ENCODE peak calls at places on chromosomes 7 and 10, in six cellular contexts. One of them, this sample, is unnamed.

GRCh38 chr7:134553976-134554375 is 5.1 kb downstream of the AKR1B15 start:
- DNase-seq in heart right ventricle: no peak
- DNase-seq in CD8-positive, alpha-beta T cell: no peak
- DNase-seq in GM13977: peak
- DNase-seq in astrocyte: no peak
- DNase-seq in BJ: no peak
- DNase-seq in this sample: no peak

GRCh38 chr7:133836666-133837065 is 290.5 kb upstream of the LRGUK start:
- DNase-seq in heart right ventricle: no peak
- DNase-seq in astrocyte: no peak
- DNase-seq in BJ: no peak
- DNase-seq in GM13977: no peak
- DNase-seq in CD8-positive, alpha-beta T cell: no peak
- DNase-seq in this sample: no peak

GRCh38 chr7:102122026-102122425 is 164.6 kb upstream of the SH2B2 start:
- DNase-seq in CD8-positive, alpha-beta T cell: no peak
- DNase-seq in BJ: peak
- DNase-seq in astrocyte: peak
- DNase-seq in GM13977: peak
- DNase-seq in heart right ventricle: no peak
- DNase-seq in this sample: no peak

GRCh38 chr10:117631276-117632151 is 89.0 kb downstream of the EMX2 start:
- DNase-seq in heart right ventricle: peak
- DNase-seq in astrocyte: no peak
- DNase-seq in GM13977: no peak
- DNase-seq in BJ: no peak
- DNase-seq in CD8-positive, alpha-beta T cell: no peak
- DNase-seq in this sample: no peak

GRCh38 chr10:131948501-131948900 is 33.2 kb downstream of the BNIP3 start:
- DNase-seq in BJ: no peak
- DNase-seq in astrocyte: no peak
- DNase-seq in GM13977: no peak
- DNase-seq in CD8-positive, alpha-beta T cell: no peak
- DNase-seq in heart right ventricle: no peak
- DNase-seq in this sample: no peak

GRCh38 chr10:77279207-77279606 is 358.4 kb downstream of the KCNMA1 start:
- DNase-seq in BJ: no peak
- DNase-seq in GM13977: no peak
- DNase-seq in astrocyte: peak
- DNase-seq in heart right ventricle: no peak
- DNase-seq in CD8-positive, alpha-beta T cell: peak
- DNase-seq in this sample: no peak

GRCh38 chr10:42990721-42991441 is 86.0 kb upstream of the RET start:
- DNase-seq in heart right ventricle: no peak
- DNase-seq in astrocyte: no peak
- DNase-seq in GM13977: no peak
- DNase-seq in BJ: no peak
- DNase-seq in CD8-positive, alpha-beta T cell: no peak
- DNase-seq in this sample: no peak

GRCh38 chr7:27147211-27148030 is at the start of gene HOXA6:
- DNase-seq in astrocyte: no peak
- DNase-seq in BJ: no peak
- DNase-seq in GM13977: no peak
- DNase-seq in heart right ventricle: no peak
- DNase-seq in CD8-positive, alpha-beta T cell: no peak
- DNase-seq in this sample: no peak

GRCh38 chr7:151930026-151930653 is 26.1 kb upstream of the GALNTL5 start:
- DNase-seq in CD8-positive, alpha-beta T cell: no peak
- DNase-seq in astrocyte: no peak
- DNase-seq in GM13977: no peak
- DNase-seq in BJ: no peak
- DNase-seq in heart right ventricle: no peak
- DNase-seq in this sample: no peak

GRCh38 chr10:6401562-6402348 is 178.3 kb downstream of the PRKCQ start:
- DNase-seq in BJ: peak
- DNase-seq in heart right ventricle: peak
- DNase-seq in GM13977: peak
- DNase-seq in astrocyte: peak
- DNase-seq in CD8-positive, alpha-beta T cell: peak
- DNase-seq in this sample: peak

GRCh38 chr10:132536241-132536963 is 1.2 kb upstream of the INPP5A start:
- DNase-seq in heart right ventricle: no peak
- DNase-seq in GM13977: peak
- DNase-seq in astrocyte: no peak
- DNase-seq in CD8-positive, alpha-beta T cell: no peak
- DNase-seq in BJ: no peak
- DNase-seq in this sample: no peak

GRCh38 chr7:27453702-27454405 is 208.8 kb downstream of the HIBADH start:
- DNase-seq in heart right ventricle: no peak
- DNase-seq in GM13977: no peak
- DNase-seq in BJ: no peak
- DNase-seq in CD8-positive, alpha-beta T cell: no peak
- DNase-seq in astrocyte: peak
- DNase-seq in this sample: no peak

GRCh38 chr10:50614444-50615137 is 9.2 kb downstream of the SGMS1 start:
- DNase-seq in CD8-positive, alpha-beta T cell: no peak
- DNase-seq in BJ: no peak
- DNase-seq in GM13977: peak
- DNase-seq in astrocyte: no peak
- DNase-seq in heart right ventricle: no peak
- DNase-seq in this sample: no peak

GRCh38 chr7:154640266-154640865 is 362.6 kb downstream of the PAXIP1 start:
- DNase-seq in GM13977: no peak
- DNase-seq in heart right ventricle: no peak
- DNase-seq in astrocyte: no peak
- DNase-seq in BJ: no peak
- DNase-seq in CD8-positive, alpha-beta T cell: no peak
- DNase-seq in this sample: no peak
- TF ChIP-seq CTCF in GM13977: no peak
- TF ChIP-seq CTCF in heart right ventricle: no peak
- TF ChIP-seq CTCF in astrocyte: no peak
- TF ChIP-seq CTCF in BJ: no peak
- TF ChIP-seq CTCF in CD8-positive, alpha-beta T cell: no peak
- TF ChIP-seq CTCF in this sample: no peak

GRCh38 chr7:36880108-36880507 is 155.8 kb upstream of the AOAH start:
- DNase-seq in heart right ventricle: no peak
- DNase-seq in BJ: no peak
- DNase-seq in GM13977: no peak
- DNase-seq in CD8-positive, alpha-beta T cell: no peak
- DNase-seq in astrocyte: no peak
- DNase-seq in this sample: no peak
- TF ChIP-seq CTCF in heart right ventricle: no peak
- TF ChIP-seq CTCF in BJ: no peak
- TF ChIP-seq CTCF in GM13977: no peak
- TF ChIP-seq CTCF in CD8-positive, alpha-beta T cell: no peak
- TF ChIP-seq CTCF in astrocyte: no peak
- TF ChIP-seq CTCF in this sample: no peak

DNA sequence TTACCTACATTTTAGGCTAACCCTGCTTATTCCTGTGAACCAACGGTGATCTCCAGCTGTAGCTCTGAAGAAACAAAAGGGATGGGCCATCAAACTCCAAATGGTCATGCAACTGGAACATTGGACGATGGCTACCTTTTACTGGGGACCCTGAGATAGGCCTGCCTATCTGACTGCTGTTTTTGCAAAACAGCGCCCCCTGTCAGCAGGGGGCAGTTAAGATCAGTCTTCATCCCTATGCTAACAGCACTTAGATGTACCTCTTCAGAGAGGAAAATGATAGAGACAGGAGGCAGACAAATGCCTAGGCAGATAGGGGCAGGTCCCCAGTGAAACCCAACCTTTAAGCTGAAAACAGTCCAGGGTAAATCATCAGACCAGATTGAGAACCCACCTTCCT is 1085.4 kb upstream of the SORCS1 start:
- DNase-seq in BJ: no peak
- DNase-seq in heart right ventricle: no peak
- DNase-seq in astrocyte: no peak
- DNase-seq in CD8-positive, alpha-beta T cell: no peak
- DNase-seq in GM13977: no peak
- DNase-seq in this sample: no peak
- TF ChIP-seq CTCF in BJ: no peak
- TF ChIP-seq CTCF in heart right ventricle: no peak
- TF ChIP-seq CTCF in astrocyte: no peak
- TF ChIP-seq CTCF in CD8-positive, alpha-beta T cell: no peak
- TF ChIP-seq CTCF in GM13977: peak
- TF ChIP-seq CTCF in this sample: no peak

GRCh38 chr10:114550756-114551290 is 107.3 kb downstream of the ABLIM1 start:
- DNase-seq in astrocyte: peak
- DNase-seq in BJ: no peak
- DNase-seq in heart right ventricle: no peak
- DNase-seq in GM13977: no peak
- DNase-seq in CD8-positive, alpha-beta T cell: no peak
- DNase-seq in this sample: no peak
- TF ChIP-seq CTCF in astrocyte: peak
- TF ChIP-seq CTCF in BJ: peak
- TF ChIP-seq CTCF in heart right ventricle: peak
- TF ChIP-seq CTCF in GM13977: peak
- TF ChIP-seq CTCF in CD8-positive, alpha-beta T cell: peak
- TF ChIP-seq CTCF in this sample: peak

DNA sequence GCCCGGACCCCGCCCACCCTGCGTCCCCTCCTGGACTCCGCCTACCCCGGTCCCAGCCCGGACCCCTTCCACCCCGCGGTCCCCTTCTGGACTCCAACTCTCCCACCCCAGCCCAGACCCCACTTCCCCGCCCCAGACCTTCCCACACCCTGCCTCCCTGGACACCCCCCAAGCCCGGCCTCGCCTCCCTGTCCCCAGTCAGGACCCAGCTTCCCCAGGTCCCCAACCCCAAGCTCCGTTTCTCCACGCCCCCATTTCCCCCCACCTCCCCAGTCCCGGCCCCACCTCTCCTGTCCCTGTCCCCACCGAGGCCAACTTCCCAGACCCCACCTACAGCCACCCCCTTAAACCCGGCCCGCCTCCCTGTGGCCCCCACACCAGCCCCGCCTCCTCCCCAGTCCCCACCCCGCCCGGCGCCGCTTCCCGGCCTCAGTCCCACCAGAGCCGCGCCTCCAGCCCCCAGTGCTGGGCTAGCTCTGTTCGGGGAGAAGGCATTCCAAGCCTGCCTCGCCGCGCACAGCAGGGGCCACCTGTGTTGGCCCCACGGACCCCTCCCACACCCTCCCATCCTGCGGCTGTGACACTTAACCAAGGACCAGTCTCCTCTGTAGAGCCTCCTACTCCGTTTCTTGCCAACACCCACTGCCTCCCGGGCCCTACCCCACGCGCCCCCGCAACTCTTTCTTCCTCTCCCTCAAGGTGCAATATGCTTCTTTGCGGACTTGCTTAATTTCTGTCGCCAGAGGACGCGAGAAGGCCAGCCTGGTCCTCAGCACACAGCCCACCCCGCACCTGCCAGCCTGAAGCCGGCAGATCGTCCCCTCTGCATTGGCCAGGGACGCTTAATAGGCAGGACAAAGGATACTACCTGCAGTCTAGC is 736 bp upstream of the ITIH5 start:
- DNase-seq in CD8-positive, alpha-beta T cell: no peak
- DNase-seq in astrocyte: no peak
- DNase-seq in heart right ventricle: peak
- DNase-seq in BJ: no peak
- DNase-seq in GM13977: peak
- DNase-seq in this sample: no peak
- TF ChIP-seq CTCF in CD8-positive, alpha-beta T cell: no peak
- TF ChIP-seq CTCF in astrocyte: no peak
- TF ChIP-seq CTCF in heart right ventricle: no peak
- TF ChIP-seq CTCF in BJ: no peak
- TF ChIP-seq CTCF in GM13977: no peak
- TF ChIP-seq CTCF in this sample: no peak